ENCODE peak calls at places on chromosomes 12 and 14, in seven cellular contexts. B is WTC11, X is A549, G is K562, S is HCT116, F is H1, Q is NB4. D is an unnamed sample.
A peak's percentile ranks its signal among the peaks of the same experiment; 100 is the strongest.

GRCh38 chr12:108602961-108603704 is 5.2 kb upstream of the TMEM119 start:
- DNase-seq in S (no peak), Q (no peak), B (no peak), G (no peak), X (no peak), F (no peak), D (no peak)

GRCh38 chr12:124623344-124623885 is 56.0 kb upstream of the NCOR2 start:
- DNase-seq in X (no peak), F (no peak), S (no peak), B (no peak), G (no peak), Q (no peak), D (no peak)

GRCh38 chr14:31934767-31935266 is 142.3 kb upstream of the ARHGAP5 start:
- DNase-seq in F (no peak), X (peak; percentile 45), G (no peak), S (peak; percentile 58), B (peak; percentile 51), Q (peak; percentile 40), D (peak; percentile 53)

GRCh38 chr12:69836015-69836414 is 11.0 kb downstream of the MYRFL start:
- DNase-seq in G (no peak), X (no peak), F (no peak), B (no peak), S (no peak), Q (no peak), D (no peak)

GRCh38 chr12:42483534-42483857 is 106.0 kb downstream of the PRICKLE1 start:
- DNase-seq in Q (peak; percentile 31), G (peak; percentile 51), F (no peak), X (no peak), S (no peak), B (no peak), D (peak; percentile 70)

GRCh38 chr12:46266382-46266791 is 2.5 kb downstream of the SLC38A1 start:
- DNase-seq in G (peak; percentile 36), Q (peak; percentile 52), B (no peak), X (peak; percentile 41), F (no peak), S (no peak), D (peak; percentile 37)

GRCh38 chr12:96234591-96235496 is 40.7 kb downstream of the ELK3 start:
- DNase-seq in Q (no peak), G (no peak), B (no peak), S (no peak), X (no peak), F (no peak), D (no peak)

GRCh38 chr14:65032319-65032718 is 45.6 kb downstream of the FNTB start:
- DNase-seq in Q (no peak), G (no peak), S (no peak), B (no peak), X (no peak), F (no peak), D (no peak)

GRCh38 chr12:108457734-108458361 is 57.2 kb upstream of the FICD start:
- DNase-seq in Q (no peak), F (no peak), B (no peak), G (no peak), S (no peak), X (no peak), D (no peak)

GRCh38 chr12:106227641-106228319 is 20.0 kb downstream of the CKAP4 start:
- DNase-seq in G (no peak), F (no peak), S (no peak), X (no peak), Q (peak; percentile 55), B (no peak), D (no peak)

GRCh38 chr12:78963439-78964222 is 99.1 kb downstream of the SYT1 start:
- DNase-seq in X (no peak), F (no peak), B (no peak), G (no peak), Q (no peak), S (peak; percentile 33), D (no peak)

GRCh38 chr14:72716471-72716870 is 177.4 kb downstream of the DPF3 start:
- DNase-seq in X (no peak), G (no peak), B (no peak), Q (no peak), F (no peak), S (no peak), D (peak; percentile 24)

GRCh38 chr12:47949441-47950341 is 13.7 kb upstream of the TMEM106C start:
- DNase-seq in F (peak; percentile 61), X (peak; percentile 90), B (peak; percentile 85), S (peak; percentile 69), G (peak; percentile 86), Q (peak; percentile 75), D (peak; percentile 66)

GRCh38 chr12:8036366-8036765 is 3.9 kb downstream of the FOXJ2 start:
- DNase-seq in B (no peak), S (no peak), Q (no peak), F (no peak), G (no peak), X (no peak), D (no peak)

GRCh38 chr14:74008843-74009499 is 10.1 kb downstream of the ENTPD5 start:
- DNase-seq in G (no peak), F (no peak), Q (no peak), B (no peak), X (no peak), S (no peak), D (peak; percentile 78)

GRCh38 chr14:63248211-63248610 is 44.0 kb downstream of the RHOJ start:
- DNase-seq in S (no peak), B (no peak), Q (no peak), F (no peak), X (no peak), G (no peak), D (peak; percentile 84)

GRCh38 chr12:56086096-56086495 is 6.1 kb downstream of the ERBB3 start:
- DNase-seq in B (no peak), Q (no peak), G (no peak), F (no peak), S (no peak), X (no peak), D (no peak)

GRCh38 chr12:128259556-128260070 is 7.4 kb upstream of the TMEM132C start:
- DNase-seq in B (no peak), X (no peak), S (no peak), G (peak; percentile 49), Q (peak; percentile 53), F (no peak), D (peak; percentile 2)

GRCh38 chr14:21057803-21058675 is at the start of gene RNASE8:
- DNase-seq in G (no peak), Q (peak; percentile 13), F (no peak), X (no peak), S (no peak), B (no peak), D (no peak)

GRCh38 chr14:31937730-31938346 is 139.3 kb upstream of the ARHGAP5 start:
- DNase-seq in S (peak; percentile 91), Q (peak; percentile 58), G (peak; percentile 36), B (no peak), X (peak; percentile 75), F (no peak), D (peak; percentile 68)

GRCh38 chr12:110744176-110744575 is 1.5 kb upstream of the PPP1CC start:
- DNase-seq in F (no peak), Q (no peak), B (no peak), S (no peak), X (no peak), G (no peak), D (peak; percentile 33)
- TF ChIP-seq MAX in F (no peak), Q (no peak), B (no peak), S (no peak), X (peak; percentile 3), G (no peak), D (no peak)

GRCh38 chr12:6065131-6065871 is 59.2 kb downstream of the VWF start:
- DNase-seq in F (no peak), X (no peak), S (no peak), Q (no peak), B (no peak), G (no peak), D (no peak)

GRCh38 chr12:6065872-6066217 is 58.6 kb downstream of the VWF start:
- DNase-seq in Q (no peak), S (no peak), G (no peak), X (no peak), F (no peak), B (no peak), D (no peak)

GRCh38 chr12:6066651-6067050 is 57.8 kb downstream of the VWF start:
- DNase-seq in X (no peak), F (no peak), S (no peak), B (no peak), Q (no peak), G (no peak), D (no peak)

GRCh38 chr12:6068226-6068625 is 56.2 kb downstream of the VWF start:
- DNase-seq in F (no peak), B (no peak), Q (no peak), S (no peak), G (no peak), X (no peak), D (no peak)

GRCh38 chr12:6067152-6067916 is 57.1 kb downstream of the VWF start:
- DNase-seq in B (peak; percentile 75), Q (peak; percentile 16), F (no peak), G (peak; percentile 27), X (peak; percentile 84), S (peak; percentile 76), D (peak; percentile 91)
- TF ChIP-seq CTCF in B (no peak), Q (peak; percentile 28), F (peak; percentile 84), G (peak; percentile 24), X (peak; percentile 53), S (peak; percentile 85), D (peak; percentile 54)

GRCh38 chr12:6336079-6336858 is 5.6 kb downstream of the TNFRSF1A start:
- DNase-seq in G (peak; percentile 83), F (peak; percentile 96), X (peak; percentile 99), B (peak; percentile 95), S (peak; percentile 96), Q (peak; percentile 96), D (peak; percentile 99)
- TF ChIP-seq MAX in G (peak; percentile 87), F (peak; percentile 89), X (peak; percentile 97), B (peak; percentile 39), S (no peak), Q (peak; percentile 66), D (peak; percentile 93)

GRCh38 chr14:83071888-83072501 is 1538.3 kb upstream of the SEL1L start:
- DNase-seq in G (no peak), S (no peak), Q (peak; percentile 69), X (no peak), F (no peak), B (no peak), D (no peak)
- TF ChIP-seq CTCF in G (no peak), S (no peak), Q (peak; percentile 39), X (no peak), F (peak; percentile 57), B (peak; percentile 25), D (no peak)

DNA sequence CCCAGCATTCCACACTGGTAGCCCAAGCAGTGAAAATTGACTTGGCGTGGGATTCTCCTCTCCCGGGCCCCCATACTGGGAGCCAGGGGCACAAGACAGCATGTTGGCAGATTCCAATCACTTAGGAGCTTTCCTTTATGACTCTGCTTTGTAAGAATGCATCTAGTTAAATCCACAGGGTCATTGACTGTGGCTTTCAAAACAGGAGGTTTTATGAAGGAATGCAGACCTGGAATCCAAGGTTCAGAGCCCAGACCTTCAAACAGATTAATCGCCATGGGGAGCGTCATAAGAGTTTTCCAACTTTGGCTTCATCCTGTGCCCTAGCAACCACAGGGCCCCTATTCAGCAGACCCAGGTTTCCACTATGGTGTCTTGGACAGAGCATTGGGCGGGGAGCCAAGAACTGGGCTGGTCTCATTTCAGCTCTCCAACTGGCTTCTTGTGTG is 76.4 kb upstream of the RMST start:
- DNase-seq in B (no peak), F (no peak), G (no peak), Q (no peak), S (no peak), X (no peak), D (no peak)
- TF ChIP-seq MAX in B (no peak), F (no peak), G (no peak), Q (no peak), S (no peak), X (no peak), D (no peak)

D was measured in endothelial cell of umbilical vein.